ENCODE peak calls at places on chromosomes 6 and 20, in eight cellular contexts. One of them, this sample, is unnamed.

GRCh38 chr6:147170269-147170668 is 33.9 kb upstream of the STXBP5 start:
- DNase-seq in endothelial cell of umbilical vein: no peak
- DNase-seq in heart right ventricle: no peak
- DNase-seq in choroid plexus epithelial cell: peak
- DNase-seq in NB4: no peak
- DNase-seq in fibroblast of mammary gland: peak
- DNase-seq in kidney: no peak
- DNase-seq in tibial nerve: no peak
- DNase-seq in this sample: no peak

GRCh38 chr20:44033873-44034272 is 119.2 kb downstream of the TOX2 start:
- DNase-seq in heart right ventricle: no peak
- DNase-seq in kidney: no peak
- DNase-seq in NB4: no peak
- DNase-seq in tibial nerve: no peak
- DNase-seq in choroid plexus epithelial cell: no peak
- DNase-seq in endothelial cell of umbilical vein: no peak
- DNase-seq in fibroblast of mammary gland: no peak
- DNase-seq in this sample: no peak

GRCh38 chr6:56806368-56806767 is 148.5 kb upstream of the BEND6 start:
- DNase-seq in tibial nerve: no peak
- DNase-seq in NB4: no peak
- DNase-seq in fibroblast of mammary gland: no peak
- DNase-seq in choroid plexus epithelial cell: no peak
- DNase-seq in endothelial cell of umbilical vein: no peak
- DNase-seq in heart right ventricle: no peak
- DNase-seq in kidney: no peak
- DNase-seq in this sample: no peak

GRCh38 chr6:29887819-29888581 is 54.3 kb upstream of the HLA-A start:
- DNase-seq in tibial nerve: peak
- DNase-seq in choroid plexus epithelial cell: peak
- DNase-seq in fibroblast of mammary gland: peak
- DNase-seq in endothelial cell of umbilical vein: peak
- DNase-seq in NB4: peak
- DNase-seq in kidney: peak
- DNase-seq in heart right ventricle: peak
- DNase-seq in this sample: peak

GRCh38 chr6:96249748-96250147 is 234.0 kb downstream of the FUT9 start:
- DNase-seq in endothelial cell of umbilical vein: no peak
- DNase-seq in NB4: no peak
- DNase-seq in kidney: no peak
- DNase-seq in heart right ventricle: no peak
- DNase-seq in fibroblast of mammary gland: no peak
- DNase-seq in choroid plexus epithelial cell: no peak
- DNase-seq in tibial nerve: no peak
- DNase-seq in this sample: no peak

GRCh38 chr6:152218887-152219286 is 411.4 kb downstream of the ESR1 start:
- DNase-seq in NB4: no peak
- DNase-seq in fibroblast of mammary gland: no peak
- DNase-seq in heart right ventricle: no peak
- DNase-seq in kidney: no peak
- DNase-seq in endothelial cell of umbilical vein: no peak
- DNase-seq in choroid plexus epithelial cell: no peak
- DNase-seq in tibial nerve: no peak
- DNase-seq in this sample: no peak

GRCh38 chr6:13708679-13709261 is 2.9 kb downstream of the RANBP9 start:
- DNase-seq in fibroblast of mammary gland: peak
- DNase-seq in endothelial cell of umbilical vein: peak
- DNase-seq in tibial nerve: no peak
- DNase-seq in kidney: no peak
- DNase-seq in NB4: peak
- DNase-seq in choroid plexus epithelial cell: peak
- DNase-seq in heart right ventricle: peak
- DNase-seq in this sample: no peak

GRCh38 chr6:82957171-82957894 is 108.3 kb downstream of the UBE3D start:
- DNase-seq in endothelial cell of umbilical vein: no peak
- DNase-seq in kidney: no peak
- DNase-seq in choroid plexus epithelial cell: no peak
- DNase-seq in fibroblast of mammary gland: peak
- DNase-seq in tibial nerve: no peak
- DNase-seq in NB4: no peak
- DNase-seq in heart right ventricle: no peak
- DNase-seq in this sample: no peak

GRCh38 chr20:3777726-3778629 is 3.3 kb downstream of the SPEF1 start:
- DNase-seq in choroid plexus epithelial cell: peak
- DNase-seq in NB4: no peak
- DNase-seq in tibial nerve: no peak
- DNase-seq in endothelial cell of umbilical vein: peak
- DNase-seq in kidney: peak
- DNase-seq in heart right ventricle: peak
- DNase-seq in fibroblast of mammary gland: peak
- DNase-seq in this sample: no peak
- TF ChIP-seq CTCF in choroid plexus epithelial cell: no peak
- TF ChIP-seq CTCF in NB4: no peak
- TF ChIP-seq CTCF in tibial nerve: no peak
- TF ChIP-seq CTCF in endothelial cell of umbilical vein: peak
- TF ChIP-seq CTCF in kidney: no peak
- TF ChIP-seq CTCF in heart right ventricle: no peak
- TF ChIP-seq CTCF in fibroblast of mammary gland: no peak
- TF ChIP-seq CTCF in this sample: no peak

GRCh38 chr20:63177134-63177784 is 38.7 kb downstream of the YTHDF1 start:
- DNase-seq in tibial nerve: no peak
- DNase-seq in kidney: peak
- DNase-seq in heart right ventricle: no peak
- DNase-seq in choroid plexus epithelial cell: no peak
- DNase-seq in NB4: no peak
- DNase-seq in endothelial cell of umbilical vein: no peak
- DNase-seq in fibroblast of mammary gland: no peak
- DNase-seq in this sample: no peak
- H3K4me3 ChIP-seq in tibial nerve: no peak
- H3K4me3 ChIP-seq in kidney: no peak
- H3K4me3 ChIP-seq in heart right ventricle: peak
- H3K4me3 ChIP-seq in choroid plexus epithelial cell: no peak
- H3K4me3 ChIP-seq in NB4: no peak
- H3K4me3 ChIP-seq in endothelial cell of umbilical vein: no peak
- H3K4me3 ChIP-seq in fibroblast of mammary gland: no peak
- H3K4me3 ChIP-seq in this sample: no peak

DNA sequence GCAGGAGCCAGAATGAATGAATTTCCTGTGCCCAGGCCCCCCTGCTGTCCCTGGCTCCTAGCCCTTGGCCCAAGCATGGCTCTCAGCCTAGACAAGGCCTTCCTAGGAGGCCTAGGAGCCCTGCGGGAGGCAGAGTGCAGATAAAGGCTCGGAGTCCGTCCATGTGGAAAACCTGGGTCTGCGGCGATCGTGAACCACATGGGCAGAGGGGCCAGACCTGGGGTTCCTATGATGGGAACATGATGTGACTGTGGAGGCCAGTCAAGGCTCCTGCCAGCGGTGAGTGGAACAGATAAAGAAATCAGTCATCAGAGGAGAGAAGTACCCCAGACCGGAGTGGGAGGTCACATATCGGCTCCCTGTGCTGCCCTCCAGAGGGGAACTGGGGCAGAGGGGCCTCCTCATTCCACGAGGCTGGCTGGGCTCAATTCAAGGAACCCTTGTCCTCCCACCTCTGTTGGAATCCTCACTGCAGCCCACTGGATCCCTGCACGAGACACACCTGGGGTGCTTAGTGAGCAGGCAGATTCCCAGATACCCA is 5.8 kb upstream of the VSTM2L start:
- DNase-seq in tibial nerve: no peak
- DNase-seq in heart right ventricle: no peak
- DNase-seq in choroid plexus epithelial cell: peak
- DNase-seq in kidney: no peak
- DNase-seq in endothelial cell of umbilical vein: no peak
- DNase-seq in NB4: peak
- DNase-seq in fibroblast of mammary gland: no peak
- DNase-seq in this sample: no peak
- TF ChIP-seq CTCF in tibial nerve: no peak
- TF ChIP-seq CTCF in heart right ventricle: peak
- TF ChIP-seq CTCF in choroid plexus epithelial cell: peak
- TF ChIP-seq CTCF in kidney: no peak
- TF ChIP-seq CTCF in endothelial cell of umbilical vein: no peak
- TF ChIP-seq CTCF in NB4: peak
- TF ChIP-seq CTCF in fibroblast of mammary gland: peak
- TF ChIP-seq CTCF in this sample: peak

DNA sequence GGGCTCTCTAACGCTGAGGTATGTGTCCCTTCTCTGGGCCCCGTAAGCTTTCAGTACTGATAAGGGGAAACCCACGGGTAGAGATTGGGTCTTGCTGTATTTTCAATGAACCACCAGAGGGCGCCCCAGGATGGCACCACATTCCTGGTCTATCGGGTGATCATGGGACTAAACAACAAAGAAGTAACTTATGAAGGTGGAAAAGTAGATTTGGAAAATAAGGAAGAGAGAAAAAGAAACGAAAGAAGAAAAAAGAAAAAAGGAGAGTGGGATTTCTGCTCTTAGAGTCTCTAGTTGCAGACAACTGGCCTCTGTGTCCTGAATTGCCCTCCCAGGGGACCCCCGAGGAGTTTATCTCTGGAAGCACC is 93.8 kb downstream of the GMPR start:
- DNase-seq in kidney: peak
- DNase-seq in choroid plexus epithelial cell: peak
- DNase-seq in tibial nerve: peak
- DNase-seq in fibroblast of mammary gland: peak
- DNase-seq in heart right ventricle: peak
- DNase-seq in endothelial cell of umbilical vein: peak
- DNase-seq in NB4: peak
- DNase-seq in this sample: peak
- H3K4me3 ChIP-seq in kidney: no peak
- H3K4me3 ChIP-seq in choroid plexus epithelial cell: no peak
- H3K4me3 ChIP-seq in tibial nerve: no peak
- H3K4me3 ChIP-seq in fibroblast of mammary gland: no peak
- H3K4me3 ChIP-seq in heart right ventricle: no peak
- H3K4me3 ChIP-seq in endothelial cell of umbilical vein: no peak
- H3K4me3 ChIP-seq in NB4: no peak
- H3K4me3 ChIP-seq in this sample: no peak